ENCODE peak calls at places on chromosome 20, in ten cellular contexts. One of them, this sample, is unnamed.

GRCh38 chr20:33811763-33812672 is 870 bp downstream of the CHMP4B start:
- DNase-seq in transverse colon: peak
- DNase-seq in breast epithelium: peak
- DNase-seq in GM12891: no peak
- DNase-seq in prostate gland: peak
- DNase-seq in HCT116: no peak
- DNase-seq in adrenal gland: peak
- DNase-seq in H1: no peak
- DNase-seq in uterus: peak
- DNase-seq in lower leg skin: peak
- DNase-seq in this sample: peak

GRCh38 chr20:1833728-1834726 is 61.2 kb upstream of the SIRPA start:
- DNase-seq in transverse colon: no peak
- DNase-seq in breast epithelium: no peak
- DNase-seq in GM12891: no peak
- DNase-seq in prostate gland: no peak
- DNase-seq in HCT116: no peak
- DNase-seq in adrenal gland: no peak
- DNase-seq in H1: no peak
- DNase-seq in uterus: no peak
- DNase-seq in lower leg skin: no peak
- DNase-seq in this sample: no peak

GRCh38 chr20:20731945-20732296 is 19.5 kb upstream of the RALGAPA2 start:
- DNase-seq in transverse colon: no peak
- DNase-seq in breast epithelium: no peak
- DNase-seq in GM12891: no peak
- DNase-seq in prostate gland: no peak
- DNase-seq in HCT116: no peak
- DNase-seq in adrenal gland: peak
- DNase-seq in H1: no peak
- DNase-seq in uterus: no peak
- DNase-seq in lower leg skin: peak
- DNase-seq in this sample: no peak

GRCh38 chr20:19706463-19706862 is 51.6 kb upstream of the RIN2 start:
- DNase-seq in transverse colon: no peak
- DNase-seq in breast epithelium: no peak
- DNase-seq in GM12891: no peak
- DNase-seq in prostate gland: no peak
- DNase-seq in HCT116: no peak
- DNase-seq in adrenal gland: no peak
- DNase-seq in H1: no peak
- DNase-seq in uterus: no peak
- DNase-seq in lower leg skin: no peak
- DNase-seq in this sample: no peak

GRCh38 chr20:64039293-64040160 is 3.5 kb downstream of the C20orf204 start:
- DNase-seq in transverse colon: no peak
- DNase-seq in breast epithelium: no peak
- DNase-seq in GM12891: no peak
- DNase-seq in prostate gland: no peak
- DNase-seq in HCT116: no peak
- DNase-seq in adrenal gland: peak
- DNase-seq in H1: no peak
- DNase-seq in uterus: no peak
- DNase-seq in lower leg skin: no peak
- DNase-seq in this sample: no peak

GRCh38 chr20:23147964-23148720 is 62.0 kb upstream of the CD93 start:
- DNase-seq in transverse colon: no peak
- DNase-seq in breast epithelium: no peak
- DNase-seq in GM12891: no peak
- DNase-seq in prostate gland: no peak
- DNase-seq in HCT116: peak
- DNase-seq in adrenal gland: peak
- DNase-seq in H1: no peak
- DNase-seq in uterus: no peak
- DNase-seq in lower leg skin: peak
- DNase-seq in this sample: peak

GRCh38 chr20:17556842-17557674 is 12.8 kb upstream of the DSTN start:
- DNase-seq in transverse colon: peak
- DNase-seq in breast epithelium: peak
- DNase-seq in GM12891: no peak
- DNase-seq in prostate gland: peak
- DNase-seq in HCT116: no peak
- DNase-seq in adrenal gland: peak
- DNase-seq in H1: no peak
- DNase-seq in uterus: peak
- DNase-seq in lower leg skin: peak
- DNase-seq in this sample: no peak

GRCh38 chr20:45067558-45067957 is 33.4 kb downstream of the KCNS1 start:
- DNase-seq in transverse colon: no peak
- DNase-seq in breast epithelium: no peak
- DNase-seq in GM12891: no peak
- DNase-seq in prostate gland: no peak
- DNase-seq in HCT116: no peak
- DNase-seq in adrenal gland: peak
- DNase-seq in H1: no peak
- DNase-seq in uterus: no peak
- DNase-seq in lower leg skin: no peak
- DNase-seq in this sample: no peak

GRCh38 chr20:58225490-58226200 is 2.8 kb downstream of the ANKRD60 start:
- DNase-seq in transverse colon: no peak
- DNase-seq in breast epithelium: no peak
- DNase-seq in GM12891: no peak
- DNase-seq in prostate gland: no peak
- DNase-seq in HCT116: no peak
- DNase-seq in adrenal gland: no peak
- DNase-seq in H1: no peak
- DNase-seq in uterus: no peak
- DNase-seq in lower leg skin: no peak
- DNase-seq in this sample: no peak

GRCh38 chr20:2871555-2872303 is 1.6 kb upstream of the PTPRA start:
- DNase-seq in transverse colon: no peak
- DNase-seq in breast epithelium: no peak
- DNase-seq in GM12891: no peak
- DNase-seq in prostate gland: no peak
- DNase-seq in HCT116: no peak
- DNase-seq in adrenal gland: no peak
- DNase-seq in H1: no peak
- DNase-seq in uterus: no peak
- DNase-seq in lower leg skin: no peak
- DNase-seq in this sample: no peak

GRCh38 chr20:38935285-38935684 is 9.1 kb downstream of the FAM83D start:
- DNase-seq in transverse colon: no peak
- DNase-seq in breast epithelium: no peak
- DNase-seq in GM12891: no peak
- DNase-seq in prostate gland: no peak
- DNase-seq in HCT116: no peak
- DNase-seq in adrenal gland: no peak
- DNase-seq in H1: no peak
- DNase-seq in uterus: no peak
- DNase-seq in lower leg skin: no peak
- DNase-seq in this sample: peak

DNA sequence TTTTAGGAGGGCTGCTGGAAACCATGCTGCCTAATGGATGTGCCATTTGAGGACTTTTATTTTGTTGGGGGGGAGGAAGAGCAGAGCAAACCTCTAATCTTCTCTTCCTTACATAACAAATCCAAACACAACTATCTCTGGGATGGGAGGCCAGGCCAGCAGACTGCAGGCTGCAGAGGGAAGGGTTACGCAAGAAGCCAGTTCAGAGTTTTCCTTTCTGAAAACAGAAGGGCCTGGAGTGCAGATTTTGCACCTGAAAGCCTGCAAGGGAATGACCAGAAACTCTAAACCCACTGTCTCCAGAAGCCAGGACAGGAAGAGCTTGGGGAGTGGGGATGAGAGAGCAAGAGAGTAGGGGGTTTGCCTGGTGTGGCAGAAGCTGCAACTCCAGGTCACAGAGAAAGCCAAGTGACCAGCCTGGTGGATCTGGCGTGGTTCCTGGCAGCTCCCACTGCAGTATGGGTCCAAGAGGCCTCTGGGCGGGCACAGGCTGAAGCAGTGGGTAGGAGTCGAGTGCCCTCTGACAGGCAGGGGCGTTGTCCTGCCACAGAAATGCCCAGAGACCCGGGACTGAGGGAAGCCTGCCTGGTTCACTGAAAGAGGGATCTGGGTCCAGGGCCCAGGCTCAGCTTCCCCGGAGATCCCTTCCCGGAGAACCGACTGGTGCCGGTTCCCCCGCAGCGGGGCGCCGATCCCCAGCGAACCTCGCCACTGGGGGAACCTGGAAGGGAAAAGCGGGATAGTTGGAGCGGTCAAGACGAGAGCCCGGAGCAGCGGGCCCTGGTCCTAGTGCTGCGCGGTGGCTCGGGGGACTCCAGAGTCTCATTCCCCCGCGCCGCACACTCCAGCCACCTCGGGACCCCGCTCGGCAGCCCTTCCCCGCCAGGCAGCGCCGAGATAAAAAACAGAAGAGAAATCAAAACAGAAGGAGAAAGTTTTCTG is 6.7 kb downstream of the MAFB start:
- DNase-seq in transverse colon: no peak
- DNase-seq in breast epithelium: no peak
- DNase-seq in GM12891: no peak
- DNase-seq in prostate gland: no peak
- DNase-seq in HCT116: no peak
- DNase-seq in adrenal gland: no peak
- DNase-seq in H1: no peak
- DNase-seq in uterus: no peak
- DNase-seq in lower leg skin: no peak
- DNase-seq in this sample: no peak
- TF ChIP-seq POLR2A in transverse colon: no peak
- TF ChIP-seq POLR2A in breast epithelium: no peak
- TF ChIP-seq POLR2A in GM12891: no peak
- TF ChIP-seq POLR2A in prostate gland: no peak
- TF ChIP-seq POLR2A in HCT116: no peak
- TF ChIP-seq POLR2A in adrenal gland: no peak
- TF ChIP-seq POLR2A in H1: no peak
- TF ChIP-seq POLR2A in uterus: no peak
- TF ChIP-seq POLR2A in lower leg skin: no peak
- TF ChIP-seq POLR2A in this sample: no peak

GRCh38 chr20:16419138-16419715 is 154.0 kb downstream of the KIF16B start:
- DNase-seq in transverse colon: no peak
- DNase-seq in breast epithelium: no peak
- DNase-seq in GM12891: no peak
- DNase-seq in prostate gland: no peak
- DNase-seq in HCT116: no peak
- DNase-seq in adrenal gland: no peak
- DNase-seq in H1: no peak
- DNase-seq in uterus: no peak
- DNase-seq in lower leg skin: no peak
- DNase-seq in this sample: no peak

GRCh38 chr20:16428112-16428511 is 145.1 kb downstream of the KIF16B start:
- DNase-seq in transverse colon: no peak
- DNase-seq in breast epithelium: no peak
- DNase-seq in GM12891: no peak
- DNase-seq in prostate gland: no peak
- DNase-seq in HCT116: no peak
- DNase-seq in adrenal gland: no peak
- DNase-seq in H1: no peak
- DNase-seq in uterus: no peak
- DNase-seq in lower leg skin: no peak
- DNase-seq in this sample: no peak

GRCh38 chr20:16424780-16425179 is 148.5 kb downstream of the KIF16B start:
- DNase-seq in transverse colon: no peak
- DNase-seq in breast epithelium: no peak
- DNase-seq in GM12891: no peak
- DNase-seq in prostate gland: no peak
- DNase-seq in HCT116: no peak
- DNase-seq in adrenal gland: no peak
- DNase-seq in H1: no peak
- DNase-seq in uterus: no peak
- DNase-seq in lower leg skin: no peak
- DNase-seq in this sample: no peak

DNA sequence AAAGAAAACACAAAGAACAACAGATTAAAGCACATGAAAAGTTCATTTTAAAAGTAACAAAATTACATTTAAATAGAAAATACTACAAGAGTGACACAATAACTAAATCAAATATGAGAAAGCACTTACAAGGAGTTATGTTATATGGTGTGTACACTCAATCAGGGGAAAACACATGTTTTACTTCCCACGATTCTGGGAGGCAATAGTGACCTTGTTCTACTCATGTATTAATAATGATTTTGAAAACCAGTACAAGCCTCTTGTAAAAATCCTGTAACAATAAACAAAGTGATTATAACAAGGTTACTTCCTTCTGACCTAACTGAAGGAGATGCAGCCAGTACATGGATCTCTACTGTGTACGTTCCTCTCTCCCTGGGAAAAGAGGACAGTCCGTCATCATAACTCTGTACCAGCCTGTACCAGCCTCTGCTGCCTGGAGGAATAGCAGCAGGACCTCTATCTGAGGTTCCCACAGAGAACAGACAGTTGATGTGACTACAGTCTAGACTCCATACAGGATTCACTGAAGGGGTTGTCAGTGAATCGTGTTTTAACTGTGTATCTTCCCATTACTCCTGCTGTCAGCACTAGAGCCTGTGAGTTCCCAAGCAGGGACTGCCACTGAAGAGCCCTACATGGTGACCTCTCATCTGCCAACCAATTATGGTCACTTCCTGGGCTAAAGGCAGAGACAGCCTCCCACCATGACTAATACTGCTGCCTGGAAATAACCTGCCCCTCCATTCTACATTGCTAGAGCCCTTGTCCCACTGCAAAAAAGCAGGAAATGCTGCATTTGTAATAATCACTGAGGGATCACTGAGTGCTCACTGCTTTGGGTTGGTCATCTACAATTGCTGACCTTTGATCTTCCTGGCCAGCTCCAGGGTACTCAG is 149.7 kb downstream of the KIF16B start:
- DNase-seq in transverse colon: no peak
- DNase-seq in breast epithelium: no peak
- DNase-seq in GM12891: no peak
- DNase-seq in prostate gland: no peak
- DNase-seq in HCT116: no peak
- DNase-seq in adrenal gland: no peak
- DNase-seq in H1: no peak
- DNase-seq in uterus: no peak
- DNase-seq in lower leg skin: no peak
- DNase-seq in this sample: no peak
- TF ChIP-seq POLR2A in transverse colon: no peak
- TF ChIP-seq POLR2A in breast epithelium: no peak
- TF ChIP-seq POLR2A in GM12891: no peak
- TF ChIP-seq POLR2A in prostate gland: no peak
- TF ChIP-seq POLR2A in HCT116: no peak
- TF ChIP-seq POLR2A in adrenal gland: no peak
- TF ChIP-seq POLR2A in H1: no peak
- TF ChIP-seq POLR2A in uterus: no peak
- TF ChIP-seq POLR2A in lower leg skin: no peak
- TF ChIP-seq POLR2A in this sample: no peak

GRCh38 chr20:50496773-50497375 is 13.3 kb upstream of the PTPN1 start:
- DNase-seq in transverse colon: no peak
- DNase-seq in breast epithelium: no peak
- DNase-seq in GM12891: no peak
- DNase-seq in prostate gland: no peak
- DNase-seq in HCT116: no peak
- DNase-seq in adrenal gland: no peak
- DNase-seq in H1: no peak
- DNase-seq in uterus: no peak
- DNase-seq in lower leg skin: no peak
- DNase-seq in this sample: no peak
- TF ChIP-seq POLR2A in transverse colon: no peak
- TF ChIP-seq POLR2A in breast epithelium: no peak
- TF ChIP-seq POLR2A in GM12891: no peak
- TF ChIP-seq POLR2A in prostate gland: no peak
- TF ChIP-seq POLR2A in HCT116: no peak
- TF ChIP-seq POLR2A in adrenal gland: no peak
- TF ChIP-seq POLR2A in H1: no peak
- TF ChIP-seq POLR2A in uterus: no peak
- TF ChIP-seq POLR2A in lower leg skin: no peak
- TF ChIP-seq POLR2A in this sample: no peak

GRCh38 chr20:40683221-40683893 is 5.7 kb downstream of the MAFB start:
- DNase-seq in transverse colon: no peak
- DNase-seq in breast epithelium: no peak
- DNase-seq in GM12891: no peak
- DNase-seq in prostate gland: no peak
- DNase-seq in HCT116: no peak
- DNase-seq in adrenal gland: peak
- DNase-seq in H1: no peak
- DNase-seq in uterus: no peak
- DNase-seq in lower leg skin: peak
- DNase-seq in this sample: no peak
- TF ChIP-seq POLR2A in transverse colon: no peak
- TF ChIP-seq POLR2A in breast epithelium: no peak
- TF ChIP-seq POLR2A in GM12891: no peak
- TF ChIP-seq POLR2A in prostate gland: no peak
- TF ChIP-seq POLR2A in HCT116: no peak
- TF ChIP-seq POLR2A in adrenal gland: no peak
- TF ChIP-seq POLR2A in H1: no peak
- TF ChIP-seq POLR2A in uterus: no peak
- TF ChIP-seq POLR2A in lower leg skin: no peak
- TF ChIP-seq POLR2A in this sample: no peak